ENCODE peak calls at places on chromosomes 12 and 14, in seven cellular contexts. Y, V, J, F, T, H and D are unnamed samples.

GRCh38 chr14:38171197-38171596 is 36.5 kb upstream of the SSTR1 start:
- DNase-seq in Y (no peak), V (no peak), J (no peak), F (no peak), T (no peak), H (no peak), D (no peak)

GRCh38 chr14:106094654-106095189 is 568.3 kb downstream of the TMEM121 start:
- DNase-seq in Y (no peak), V (peak), J (no peak), F (no peak), T (peak), H (peak), D (no peak)

GRCh38 chr14:36773136-36773540 is 111.5 kb downstream of the PAX9 start:
- DNase-seq in Y (no peak), V (no peak), J (no peak), F (no peak), T (no peak), H (no peak), D (no peak)

GRCh38 chr12:26939953-26940352 is 1.7 kb downstream of the FGFR1OP2 start:
- DNase-seq in Y (no peak), V (no peak), J (no peak), F (no peak), T (no peak), H (no peak), D (no peak)

GRCh38 chr12:104218935-104219334 is 3.4 kb downstream of the TXNRD1 start:
- DNase-seq in Y (no peak), V (no peak), J (no peak), F (no peak), T (no peak), H (no peak), D (no peak)

GRCh38 chr12:22625671-22626251 is 790 bp downstream of the ETNK1 start:
- DNase-seq in Y (peak), V (peak), J (no peak), F (peak), T (peak), H (peak), D (no peak)

GRCh38 chr12:119447618-119448017 is 113.1 kb downstream of the CCDC60 start:
- DNase-seq in Y (no peak), V (no peak), J (no peak), F (no peak), T (no peak), H (no peak), D (no peak)

GRCh38 chr14:72583316-72584272 is 310.3 kb downstream of the DPF3 start:
- DNase-seq in Y (no peak), V (no peak), J (no peak), F (no peak), T (no peak), H (no peak), D (no peak)

GRCh38 chr14:71139058-71139946 is 232.0 kb downstream of the PCNX1 start:
- DNase-seq in Y (peak), V (peak), J (peak), F (no peak), T (peak), H (peak), D (peak)

GRCh38 chr12:1611775-1612174 is 17.3 kb upstream of the WNT5B start:
- DNase-seq in Y (no peak), V (no peak), J (no peak), F (no peak), T (no peak), H (peak), D (no peak)

GRCh38 chr14:74945852-74946658 is 9.3 kb downstream of the PGF start:
- DNase-seq in Y (peak), V (peak), J (peak), F (peak), T (peak), H (peak), D (no peak)

GRCh38 chr12:52285172-52285745 is 6.1 kb downstream of the KRT81 start:
- DNase-seq in Y (no peak), V (no peak), J (no peak), F (peak), T (no peak), H (no peak), D (peak)

DNA sequence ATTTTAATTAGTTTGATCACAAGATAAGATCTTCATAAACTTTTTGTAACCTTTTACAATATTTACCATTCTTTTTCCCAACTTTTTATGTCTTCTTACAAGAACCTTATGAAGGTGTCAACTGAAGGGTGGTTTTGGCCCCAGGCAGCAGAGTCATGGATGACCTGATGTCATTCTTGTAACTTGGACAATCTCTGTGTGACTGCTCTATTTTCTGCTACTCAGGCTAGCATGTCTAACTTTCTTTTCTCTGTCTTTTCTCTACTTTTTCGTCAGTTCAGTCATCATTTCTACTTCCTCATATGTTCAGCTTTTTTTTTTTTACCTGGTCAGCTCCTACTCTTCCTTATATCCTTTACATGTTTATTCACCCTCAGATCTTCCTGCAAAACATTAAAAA is 150.7 kb upstream of the PTPRQ start:
- DNase-seq in Y (no peak), V (no peak), J (no peak), F (no peak), T (no peak), H (no peak), D (no peak)
- H3K27ac ChIP-seq in Y (no peak), V (no peak), J (no peak), F (no peak), T (no peak), H (no peak), D (no peak)

GRCh38 chr14:23631234-23631633 is 4.9 kb upstream of the DHRS2 start:
- DNase-seq in Y (no peak), V (no peak), J (no peak), F (no peak), T (no peak), H (no peak), D (no peak)

GRCh38 chr14:23633160-23633701 is 2.9 kb upstream of the DHRS2 start:
- DNase-seq in Y (no peak), V (no peak), J (no peak), F (peak), T (no peak), H (no peak), D (no peak)

GRCh38 chr14:23632461-23633159 is 3.6 kb upstream of the DHRS2 start:
- DNase-seq in Y (no peak), V (no peak), J (no peak), F (peak), T (no peak), H (no peak), D (no peak)

GRCh38 chr14:23630687-23631086 is 5.5 kb upstream of the DHRS2 start:
- DNase-seq in Y (no peak), V (no peak), J (no peak), F (no peak), T (no peak), H (no peak), D (no peak)

GRCh38 chr14:23631702-23632460 is 4.3 kb upstream of the DHRS2 start:
- DNase-seq in Y (peak), V (peak), J (peak), F (peak), T (peak), H (peak), D (peak)
- H3K27ac ChIP-seq in Y (no peak), V (no peak), J (no peak), F (no peak), T (no peak), H (peak), D (peak)

DNA sequence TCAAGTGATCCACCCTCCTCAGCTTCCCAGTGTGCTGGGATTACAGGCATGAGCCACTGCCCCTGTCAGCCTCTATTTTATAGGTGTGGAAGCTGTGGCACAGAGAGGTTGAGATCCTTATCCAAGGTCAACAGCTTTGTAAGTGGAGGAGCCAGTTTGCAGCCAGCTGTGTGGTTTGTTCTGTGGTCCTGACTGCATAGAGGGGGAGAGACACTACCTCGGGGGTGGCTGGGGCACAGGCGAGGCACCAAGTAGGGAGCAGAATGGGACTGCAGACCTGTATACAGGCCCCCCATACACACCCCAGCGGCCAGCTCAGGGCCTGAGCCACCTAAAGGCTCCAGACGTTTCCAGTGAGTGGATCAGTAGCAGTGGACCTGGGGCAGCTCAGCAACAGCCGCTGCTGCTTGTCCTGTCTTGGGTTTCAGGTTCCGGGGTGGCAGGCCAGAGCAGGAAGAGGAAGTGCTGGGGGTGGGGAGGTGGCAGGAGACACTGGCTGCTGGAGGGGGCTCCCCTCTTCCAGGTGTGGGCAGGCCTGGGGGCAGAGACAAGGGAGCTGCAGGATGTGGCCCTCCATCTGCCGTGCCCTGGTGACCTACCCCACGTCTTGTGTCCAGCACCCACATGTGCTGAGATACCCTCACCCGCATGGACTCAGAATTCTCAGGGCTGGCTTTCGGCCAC is 11.0 kb downstream of the ORAI1 start:
- DNase-seq in Y (no peak), V (peak), J (peak), F (no peak), T (peak), H (no peak), D (no peak)
- H3K27ac ChIP-seq in Y (peak), V (peak), J (no peak), F (no peak), T (peak), H (no peak), D (no peak)

GRCh38 chr12:42695490-42695995 is 106.0 kb upstream of the PRICKLE1 start:
- DNase-seq in Y (no peak), V (no peak), J (no peak), F (no peak), T (peak), H (no peak), D (no peak)
- H3K27ac ChIP-seq in Y (no peak), V (no peak), J (no peak), F (no peak), T (no peak), H (no peak), D (no peak)

GRCh38 chr12:76706099-76706498 is 57.8 kb upstream of the ZDHHC17 start:
- DNase-seq in Y (no peak), V (no peak), J (no peak), F (no peak), T (peak), H (no peak), D (no peak)

GRCh38 chr12:76706761-76707160 is 57.2 kb upstream of the ZDHHC17 start:
- DNase-seq in Y (no peak), V (no peak), J (no peak), F (no peak), T (no peak), H (no peak), D (no peak)

GRCh38 chr12:76708291-76708690 is 55.6 kb upstream of the ZDHHC17 start:
- DNase-seq in Y (no peak), V (no peak), J (no peak), F (no peak), T (no peak), H (no peak), D (no peak)

GRCh38 chr12:76698966-76699365 is 64.9 kb upstream of the ZDHHC17 start:
- DNase-seq in Y (no peak), V (no peak), J (no peak), F (no peak), T (no peak), H (no peak), D (no peak)

GRCh38 chr12:76704693-76705092 is 59.2 kb upstream of the ZDHHC17 start:
- DNase-seq in Y (no peak), V (no peak), J (no peak), F (no peak), T (no peak), H (no peak), D (no peak)
- H3K27ac ChIP-seq in Y (no peak), V (no peak), J (no peak), F (no peak), T (no peak), H (no peak), D (peak)

DNA sequence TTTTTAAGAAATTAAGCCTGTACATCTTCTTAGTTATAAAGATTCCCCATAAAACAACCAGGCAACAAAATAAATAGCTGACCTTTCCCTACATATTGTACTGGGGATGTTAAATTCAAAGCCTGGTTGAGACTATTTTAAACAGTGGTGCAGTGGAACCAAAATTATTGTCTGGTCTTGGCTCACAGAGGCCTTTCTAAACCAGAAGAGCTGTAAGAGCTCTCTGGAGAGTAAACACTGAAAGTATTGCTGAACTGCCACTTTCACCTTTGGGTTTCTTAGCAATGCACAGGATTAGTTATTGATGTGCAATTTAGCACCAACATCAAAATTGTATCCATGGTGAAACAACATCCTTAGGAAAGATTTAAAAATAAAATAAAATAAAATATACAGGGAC is 20.6 kb downstream of the RACGAP1 start:
- DNase-seq in Y (no peak), V (no peak), J (no peak), F (no peak), T (no peak), H (no peak), D (no peak)
- H3K27ac ChIP-seq in Y (no peak), V (no peak), J (no peak), F (no peak), T (no peak), H (no peak), D (peak)